ENCODE peak calls at places on chromosomes 3 and 15, in five cellular contexts. One of them, this sample, is unnamed.

GRCh38 chr3:133711013-133711412 is 35.2 kb upstream of the TF start:
- DNase-seq in AG08395: no peak
- DNase-seq in stimulated activated CD4-positive, alpha-beta T cell treated with anti-CD3 and anti-CD28 coated beads, Interleukin-2, amount 100 ng/mL, for 48 hours: no peak
- DNase-seq in ureter: no peak
- DNase-seq in left ventricle myocardium superior: no peak
- DNase-seq in this sample: no peak

GRCh38 chr3:126544596-126545281 is 14.0 kb downstream of the C3orf22 start:
- DNase-seq in ureter: peak
- DNase-seq in left ventricle myocardium superior: peak
- DNase-seq in AG08395: no peak
- DNase-seq in stimulated activated CD4-positive, alpha-beta T cell treated with anti-CD3 and anti-CD28 coated beads, Interleukin-2, amount 100 ng/mL, for 48 hours: no peak
- DNase-seq in this sample: no peak

GRCh38 chr3:180679178-180680096 is at the start of gene CCDC39:
- DNase-seq in stimulated activated CD4-positive, alpha-beta T cell treated with anti-CD3 and anti-CD28 coated beads, Interleukin-2, amount 100 ng/mL, for 48 hours: peak
- DNase-seq in AG08395: peak
- DNase-seq in ureter: peak
- DNase-seq in left ventricle myocardium superior: peak
- DNase-seq in this sample: peak

GRCh38 chr15:84856731-84857417 is 27.6 kb upstream of the SLC28A1 start:
- DNase-seq in ureter: no peak
- DNase-seq in stimulated activated CD4-positive, alpha-beta T cell treated with anti-CD3 and anti-CD28 coated beads, Interleukin-2, amount 100 ng/mL, for 48 hours: no peak
- DNase-seq in AG08395: no peak
- DNase-seq in left ventricle myocardium superior: no peak
- DNase-seq in this sample: no peak

GRCh38 chr3:52120576-52121458 is 33.4 kb downstream of the POC1A start:
- DNase-seq in left ventricle myocardium superior: no peak
- DNase-seq in ureter: no peak
- DNase-seq in stimulated activated CD4-positive, alpha-beta T cell treated with anti-CD3 and anti-CD28 coated beads, Interleukin-2, amount 100 ng/mL, for 48 hours: no peak
- DNase-seq in AG08395: no peak
- DNase-seq in this sample: no peak

GRCh38 chr3:62632510-62633294 is 242.5 kb downstream of the CADPS start:
- DNase-seq in ureter: no peak
- DNase-seq in AG08395: peak
- DNase-seq in left ventricle myocardium superior: no peak
- DNase-seq in stimulated activated CD4-positive, alpha-beta T cell treated with anti-CD3 and anti-CD28 coated beads, Interleukin-2, amount 100 ng/mL, for 48 hours: no peak
- DNase-seq in this sample: no peak

GRCh38 chr15:63998489-63998888 is 47.8 kb downstream of the DAPK2 start:
- DNase-seq in ureter: no peak
- DNase-seq in left ventricle myocardium superior: no peak
- DNase-seq in AG08395: no peak
- DNase-seq in stimulated activated CD4-positive, alpha-beta T cell treated with anti-CD3 and anti-CD28 coated beads, Interleukin-2, amount 100 ng/mL, for 48 hours: no peak
- DNase-seq in this sample: no peak

GRCh38 chr3:102510663-102511062 is 75.8 kb downstream of the ZPLD1 start:
- DNase-seq in left ventricle myocardium superior: no peak
- DNase-seq in stimulated activated CD4-positive, alpha-beta T cell treated with anti-CD3 and anti-CD28 coated beads, Interleukin-2, amount 100 ng/mL, for 48 hours: no peak
- DNase-seq in AG08395: no peak
- DNase-seq in ureter: no peak
- DNase-seq in this sample: no peak

GRCh38 chr3:16486951-16487480 is 26.5 kb downstream of the RFTN1 start:
- DNase-seq in stimulated activated CD4-positive, alpha-beta T cell treated with anti-CD3 and anti-CD28 coated beads, Interleukin-2, amount 100 ng/mL, for 48 hours: no peak
- DNase-seq in left ventricle myocardium superior: no peak
- DNase-seq in ureter: no peak
- DNase-seq in AG08395: no peak
- DNase-seq in this sample: no peak

GRCh38 chr3:49158792-49159191 is 7.3 kb downstream of the CCDC71 start:
- DNase-seq in stimulated activated CD4-positive, alpha-beta T cell treated with anti-CD3 and anti-CD28 coated beads, Interleukin-2, amount 100 ng/mL, for 48 hours: no peak
- DNase-seq in AG08395: no peak
- DNase-seq in left ventricle myocardium superior: no peak
- DNase-seq in ureter: no peak
- DNase-seq in this sample: no peak

GRCh38 chr3:38030126-38031021 is 932 bp upstream of the PLCD1 start:
- DNase-seq in left ventricle myocardium superior: no peak
- DNase-seq in stimulated activated CD4-positive, alpha-beta T cell treated with anti-CD3 and anti-CD28 coated beads, Interleukin-2, amount 100 ng/mL, for 48 hours: no peak
- DNase-seq in ureter: peak
- DNase-seq in AG08395: no peak
- DNase-seq in this sample: no peak

GRCh38 chr3:32371466-32372212 is 20.0 kb upstream of the CMTM7 start:
- DNase-seq in ureter: no peak
- DNase-seq in left ventricle myocardium superior: no peak
- DNase-seq in stimulated activated CD4-positive, alpha-beta T cell treated with anti-CD3 and anti-CD28 coated beads, Interleukin-2, amount 100 ng/mL, for 48 hours: no peak
- DNase-seq in AG08395: no peak
- DNase-seq in this sample: no peak

GRCh38 chr3:8576841-8577553 is 67.6 kb downstream of the SSUH2 start:
- DNase-seq in left ventricle myocardium superior: no peak
- DNase-seq in stimulated activated CD4-positive, alpha-beta T cell treated with anti-CD3 and anti-CD28 coated beads, Interleukin-2, amount 100 ng/mL, for 48 hours: no peak
- DNase-seq in AG08395: no peak
- DNase-seq in ureter: no peak
- DNase-seq in this sample: no peak

GRCh38 chr15:73560501-73561117 is 72.6 kb downstream of the NPTN start:
- DNase-seq in stimulated activated CD4-positive, alpha-beta T cell treated with anti-CD3 and anti-CD28 coated beads, Interleukin-2, amount 100 ng/mL, for 48 hours: no peak
- DNase-seq in left ventricle myocardium superior: no peak
- DNase-seq in ureter: no peak
- DNase-seq in AG08395: peak
- DNase-seq in this sample: peak

GRCh38 chr15:40279437-40280141 is 3.3 kb downstream of the ANKRD63 start:
- DNase-seq in stimulated activated CD4-positive, alpha-beta T cell treated with anti-CD3 and anti-CD28 coated beads, Interleukin-2, amount 100 ng/mL, for 48 hours: peak
- DNase-seq in AG08395: peak
- DNase-seq in left ventricle myocardium superior: peak
- DNase-seq in ureter: peak
- DNase-seq in this sample: peak

GRCh38 chr3:171356251-171356650 is 104.0 kb downstream of the TNIK start:
- DNase-seq in stimulated activated CD4-positive, alpha-beta T cell treated with anti-CD3 and anti-CD28 coated beads, Interleukin-2, amount 100 ng/mL, for 48 hours: no peak
- DNase-seq in AG08395: no peak
- DNase-seq in left ventricle myocardium superior: no peak
- DNase-seq in ureter: no peak
- DNase-seq in this sample: no peak

GRCh38 chr3:24400450-24400849 is 94.2 kb downstream of the THRB start:
- DNase-seq in stimulated activated CD4-positive, alpha-beta T cell treated with anti-CD3 and anti-CD28 coated beads, Interleukin-2, amount 100 ng/mL, for 48 hours: no peak
- DNase-seq in left ventricle myocardium superior: no peak
- DNase-seq in AG08395: no peak
- DNase-seq in ureter: no peak
- DNase-seq in this sample: no peak

This sample was measured in memory B cell.